ENCODE peak calls at places on chromosomes 13 and 19, in four cellular contexts. V is sigmoid colon, B is spleen, L is tibial artery. M is an unnamed sample.

GRCh38 chr19:13026478-13026999 is 31.3 kb downstream of the NFIX start:
- DNase-seq in V (no peak), B (no peak), L (peak), M (no peak)

GRCh38 chr13:81488021-81488420 is 1147.1 kb upstream of the SPRY2 start:
- DNase-seq in V (no peak), B (no peak), L (no peak), M (no peak)

GRCh38 chr13:40681341-40682051 is 15.1 kb upstream of the FOXO1 start:
- DNase-seq in V (no peak), B (no peak), L (no peak), M (no peak)

GRCh38 chr19:48379058-48379457 is 12.3 kb downstream of the KDELR1 start:
- DNase-seq in V (no peak), B (no peak), L (no peak), M (no peak)

GRCh38 chr13:92590503-92590908 is 636.1 kb upstream of the GPC6 start:
- DNase-seq in V (no peak), B (no peak), L (no peak), M (no peak)

GRCh38 chr19:14167594-14168138 is 31.3 kb upstream of the ASF1B start:
- DNase-seq in V (no peak), B (no peak), L (no peak), M (no peak)

GRCh38 chr13:75279834-75280369 is 202.1 kb downstream of the TBC1D4 start:
- DNase-seq in V (no peak), B (no peak), L (no peak), M (no peak)

GRCh38 chr19:53868091-53868891 is 608 bp downstream of the MYADM start:
- DNase-seq in V (peak), B (peak), L (peak), M (no peak)

GRCh38 chr13:103229674-103230073 is 163.5 kb upstream of the SLC10A2 start:
- DNase-seq in V (no peak), B (no peak), L (no peak), M (no peak)

GRCh38 chr19:50478901-50479715 is 2.5 kb upstream of the GARIN5A start:
- DNase-seq in V (no peak), B (peak), L (no peak), M (no peak)

GRCh38 chr13:43584711-43585110 is 202.1 kb downstream of the ENOX1 start:
- DNase-seq in V (no peak), B (no peak), L (no peak), M (no peak)

GRCh38 chr19:8095354-8095886 is 42.9 kb downstream of the CCL25 start:
- DNase-seq in V (no peak), B (no peak), L (no peak), M (no peak)

GRCh38 chr19:50320596-50320995 is 8.6 kb downstream of the KCNC3 start:
- DNase-seq in V (no peak), B (no peak), L (no peak), M (no peak)

GRCh38 chr13:44271031-44271433 is 102.6 kb upstream of the SERP2 start:
- DNase-seq in V (peak), B (no peak), L (no peak), M (no peak)

GRCh38 chr19:1634242-1634937 is 18.0 kb downstream of the TCF3 start:
- DNase-seq in V (no peak), B (no peak), L (no peak), M (no peak)

GRCh38 chr19:14317157-14317556 is 64.1 kb upstream of the ADGRE5 start:
- DNase-seq in V (no peak), B (no peak), L (no peak), M (no peak)

GRCh38 chr13:98509271-98510155 is 67.4 kb downstream of the STK24 start:
- DNase-seq in V (no peak), B (no peak), L (peak), M (peak)

GRCh38 chr19:41218615-41219507 is at the start of gene AXL:
- DNase-seq in V (peak), B (no peak), L (peak), M (peak)

GRCh38 chr13:27549406-27549981 is 70.8 kb downstream of the LNX2 start:
- DNase-seq in V (no peak), B (no peak), L (no peak), M (peak)

GRCh38 chr13:44306401-44307192 is 67.0 kb upstream of the SERP2 start:
- DNase-seq in V (peak), B (no peak), L (peak), M (peak)

GRCh38 chr19:28291874-28292273 is 921.1 kb downstream of the UQCRFS1 start:
- DNase-seq in V (no peak), B (no peak), L (no peak), M (no peak)

GRCh38 chr13:95349267-95349666 is 48.0 kb upstream of the ABCC4 start:
- DNase-seq in V (no peak), B (no peak), L (no peak), M (no peak)

GRCh38 chr13:111547726-111548273 is 227.4 kb downstream of the TEX29 start:
- DNase-seq in V (no peak), B (peak), L (no peak), M (no peak)

GRCh38 chr13:106680796-106681482 is 113.0 kb upstream of the ARGLU1 start:
- DNase-seq in V (no peak), B (no peak), L (no peak), M (no peak)

GRCh38 chr13:99351772-99352171 is 44.6 kb upstream of the GPR183 start:
- DNase-seq in V (no peak), B (no peak), L (no peak), M (no peak)

GRCh38 chr19:29520390-29520789 is 5.4 kb upstream of the VSTM2B start:
- DNase-seq in V (no peak), B (peak), L (no peak), M (no peak)

GRCh38 chr19:39083983-39084731 is at the start of gene ACP7:
- DNase-seq in V (no peak), B (no peak), L (no peak), M (no peak)

GRCh38 chr19:48509467-48510194 is 2.0 kb downstream of the LMTK3 start:
- DNase-seq in V (no peak), B (no peak), L (no peak), M (no peak)

GRCh38 chr19:2944775-2945574 is at the start of gene ZNF77:
- DNase-seq in V (peak), B (peak), L (peak), M (peak)
- H3K27ac ChIP-seq in V (peak), B (peak), L (peak), M (peak)

GRCh38 chr19:31112158-31112557 is 237.1 kb downstream of the TSHZ3 start:
- DNase-seq in V (peak), B (no peak), L (no peak), M (no peak)

GRCh38 chr19:31109626-31110025 is 239.6 kb downstream of the TSHZ3 start:
- DNase-seq in V (no peak), B (no peak), L (no peak), M (no peak)

GRCh38 chr19:31111741-31112140 is 237.5 kb downstream of the TSHZ3 start:
- DNase-seq in V (no peak), B (no peak), L (no peak), M (no peak)

GRCh38 chr19:31113250-31113685 is 236.0 kb downstream of the TSHZ3 start:
- DNase-seq in V (no peak), B (no peak), L (no peak), M (no peak)

DNA sequence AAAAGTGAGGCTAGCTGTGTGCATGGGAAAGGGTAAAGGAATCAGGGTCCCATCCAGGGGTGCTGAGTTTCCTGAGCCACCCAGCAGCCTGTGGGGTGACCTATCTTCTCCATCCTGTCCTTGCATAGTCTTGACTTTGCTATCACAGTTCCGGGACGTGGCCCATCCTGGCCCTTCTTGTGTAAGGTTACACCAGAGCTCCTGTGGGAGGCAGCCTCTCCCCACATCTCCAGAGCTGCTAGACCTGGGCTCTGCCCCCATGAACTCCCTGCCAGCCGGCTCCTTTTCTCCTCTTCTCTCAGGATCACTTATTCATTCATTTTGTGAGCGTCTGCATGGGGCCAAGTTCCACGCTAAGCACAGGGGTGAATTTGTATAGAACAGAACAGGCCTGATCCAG is 238.9 kb downstream of the TSHZ3 start:
- DNase-seq in V (no peak), B (no peak), L (no peak), M (no peak)
- H3K27ac ChIP-seq in V (no peak), B (no peak), L (no peak), M (no peak)

DNA sequence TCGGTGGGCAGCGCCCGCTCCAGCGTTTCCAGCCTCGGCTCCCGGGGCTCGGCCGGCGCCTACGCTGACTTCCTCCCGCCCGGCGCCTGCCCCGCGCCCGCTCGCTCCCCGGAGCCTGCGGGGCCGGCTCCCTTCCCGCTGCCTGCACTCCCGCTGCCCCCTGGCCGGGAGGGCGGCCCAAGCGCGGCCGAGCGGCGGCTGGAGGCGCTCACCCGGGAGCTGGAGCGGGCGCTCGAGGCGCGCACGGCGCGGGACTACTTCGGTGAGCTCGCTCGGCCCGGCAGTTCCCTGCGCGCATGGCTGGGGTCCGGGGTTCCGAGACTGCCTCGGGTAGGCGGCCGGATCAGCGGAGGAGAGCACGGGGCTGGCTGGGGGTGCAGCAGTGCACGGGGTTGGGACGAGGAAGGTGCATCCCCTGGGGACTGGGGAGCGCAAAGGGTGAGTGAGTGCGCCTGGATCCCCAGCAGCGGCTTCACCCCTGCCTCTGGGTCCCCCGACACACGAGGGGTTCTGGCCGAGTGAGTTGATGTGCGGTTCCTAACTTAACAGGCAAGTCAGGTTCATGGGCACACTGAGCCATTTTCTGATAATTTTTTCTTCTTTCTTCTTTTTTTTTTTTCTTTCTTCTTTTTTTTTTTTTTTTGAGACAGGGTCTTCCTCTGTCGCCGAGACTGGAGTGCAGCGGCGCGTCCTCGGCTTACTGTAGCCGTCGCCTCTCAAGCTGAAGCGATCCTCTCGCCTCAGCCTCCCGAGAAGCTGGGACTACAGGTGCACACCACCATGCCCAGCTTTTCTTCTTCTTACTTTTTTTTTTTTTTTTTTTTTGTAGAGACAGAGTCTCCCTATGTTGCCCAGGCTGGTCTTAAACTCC is 1.1 kb downstream of the WTIP start:
- DNase-seq in V (no peak), B (no peak), L (peak), M (no peak)
- H3K27ac ChIP-seq in V (peak), B (no peak), L (peak), M (peak)

GRCh38 chr13:59527500-59527899 is 636.2 kb downstream of the DIAPH3 start:
- DNase-seq in V (no peak), B (no peak), L (no peak), M (no peak)

GRCh38 chr13:59534806-59535205 is 628.9 kb downstream of the DIAPH3 start:
- DNase-seq in V (no peak), B (no peak), L (no peak), M (no peak)

GRCh38 chr13:59532405-59532804 is 631.3 kb downstream of the DIAPH3 start:
- DNase-seq in V (no peak), B (no peak), L (no peak), M (no peak)

GRCh38 chr13:59533561-59534337 is 630.0 kb downstream of the DIAPH3 start:
- DNase-seq in V (no peak), B (no peak), L (no peak), M (peak)

DNA sequence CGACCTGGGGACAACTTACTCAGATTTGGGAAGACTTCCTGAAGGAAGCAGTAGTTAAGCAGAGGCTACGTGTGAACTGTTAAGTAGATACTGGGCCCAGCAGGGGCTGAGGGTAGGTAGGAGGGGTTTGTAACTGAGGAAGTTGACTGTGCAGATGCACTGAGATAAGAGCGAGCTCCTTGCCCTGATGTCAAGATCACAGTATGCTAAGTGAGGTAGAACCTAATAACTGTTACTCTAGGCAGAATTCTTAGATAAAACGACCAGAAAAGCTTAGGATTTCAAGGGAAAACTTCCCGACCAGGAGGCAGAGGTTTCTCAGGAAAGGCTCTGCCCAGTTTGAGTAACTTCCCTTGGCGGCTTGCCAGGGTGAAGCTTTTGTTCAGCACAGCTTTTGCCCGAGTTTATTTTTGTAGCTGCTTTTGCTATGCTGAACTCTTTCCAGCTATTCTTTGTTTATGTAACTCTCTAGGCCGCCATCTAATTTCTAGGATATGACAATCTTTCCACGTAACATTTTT is 632.1 kb downstream of the DIAPH3 start:
- DNase-seq in V (peak), B (peak), L (peak), M (peak)
- H3K27ac ChIP-seq in V (peak), B (peak), L (no peak), M (no peak)